ENCODE peak calls at places on chromosomes 5 and 9, in five cellular contexts. M, P, F, S and O are unnamed samples.

GRCh38 chr9:122807271-122807900 is 7.5 kb downstream of the OR1K1 start:
- DNase-seq in M (peak; percentile 11), P (no peak), F (no peak), S (no peak), O (no peak)

GRCh38 chr5:35478856-35479682 is 138.6 kb upstream of the SPEF2 start:
- DNase-seq in M (no peak), P (no peak), F (peak; percentile 13), S (no peak), O (peak; percentile 2)

GRCh38 chr5:128062172-128062746 is 21.3 kb upstream of the SLC12A2 start:
- DNase-seq in M (no peak), P (no peak), F (no peak), S (no peak), O (no peak)

GRCh38 chr5:142846402-142846801 is 76.2 kb downstream of the ARHGAP26 start:
- DNase-seq in M (no peak), P (no peak), F (no peak), S (no peak), O (no peak)

GRCh38 chr5:65620021-65620420 is 4.1 kb downstream of the TRIM23 start:
- DNase-seq in M (no peak), P (no peak), F (no peak), S (no peak), O (no peak)

GRCh38 chr9:113513111-113513510 is 49.6 kb downstream of the RGS3 start:
- DNase-seq in M (no peak), P (no peak), F (no peak), S (no peak), O (no peak)

GRCh38 chr9:93108301-93109041 is 12.5 kb downstream of the CARD19 start:
- DNase-seq in M (no peak), P (peak; percentile 14), F (no peak), S (no peak), O (no peak)

GRCh38 chr9:36174731-36175130 is 5.5 kb downstream of the CCIN start:
- DNase-seq in M (no peak), P (no peak), F (no peak), S (no peak), O (no peak)

GRCh38 chr9:529721-530120 is 311.8 kb upstream of the DMRT1 start:
- DNase-seq in M (no peak), P (no peak), F (no peak), S (no peak), O (no peak)

GRCh38 chr5:157912621-157913325 is 53.8 kb upstream of the CLINT1 start:
- DNase-seq in M (no peak), P (no peak), F (no peak), S (no peak), O (peak; percentile 30)

GRCh38 chr9:130039504-130040147 is 3.4 kb downstream of the FNBP1 start:
- DNase-seq in M (no peak), P (no peak), F (peak; percentile 56), S (no peak), O (peak; percentile 86)

GRCh38 chr9:86141843-86142242 is 42.5 kb upstream of the GOLM1 start:
- DNase-seq in M (no peak), P (no peak), F (no peak), S (no peak), O (no peak)

GRCh38 chr9:129687391-129687790 is 21.9 kb downstream of the PRRX2 start:
- DNase-seq in M (no peak), P (no peak), F (no peak), S (no peak), O (no peak)

GRCh38 chr5:73327908-73328455 is 120.6 kb downstream of the FOXD1 start:
- DNase-seq in M (no peak), P (no peak), F (no peak), S (no peak), O (no peak)

GRCh38 chr5:163248856-163249255 is 188.5 kb upstream of the CCNG1 start:
- DNase-seq in M (no peak), P (no peak), F (no peak), S (no peak), O (no peak)

GRCh38 chr5:159163027-159163699 is 46.2 kb downstream of the RNF145 start:
- DNase-seq in M (peak; percentile 36), P (no peak), F (no peak), S (no peak), O (no peak)

GRCh38 chr9:98450486-98450885 is 195.0 kb upstream of the TBC1D2 start:
- DNase-seq in M (no peak), P (no peak), F (no peak), S (no peak), O (no peak)

GRCh38 chr5:174505621-174506020 is 218.8 kb upstream of the MSX2 start:
- DNase-seq in M (no peak), P (no peak), F (no peak), S (no peak), O (no peak)